ENCODE peak calls at places on chromosome 21, in four cellular contexts. One of them, this sample, is unnamed.
A peak's percentile ranks its signal among the peaks of the same experiment; 100 is the strongest.

GRCh38 chr21:45317401-45318145 is 29.9 kb upstream of the POFUT2 start:
- DNase-seq in ureter: no peak
- DNase-seq in pancreas: no peak
- DNase-seq in GOT3: no peak
- DNase-seq in this sample: no peak

GRCh38 chr21:32894321-32894720 is 122.8 kb upstream of the PAXBP1 start:
- DNase-seq in ureter: no peak
- DNase-seq in pancreas: no peak
- DNase-seq in GOT3: no peak
- DNase-seq in this sample: no peak

GRCh38 chr21:38925923-38926322 is 120.2 kb downstream of the ETS2 start:
- DNase-seq in ureter: peak; percentile 73
- DNase-seq in pancreas: no peak
- DNase-seq in GOT3: peak; percentile 10
- DNase-seq in this sample: peak; percentile 63

GRCh38 chr21:31222142-31222541 is 121.9 kb downstream of the TIAM1 start:
- DNase-seq in ureter: no peak
- DNase-seq in pancreas: no peak
- DNase-seq in GOT3: no peak
- DNase-seq in this sample: no peak

GRCh38 chr21:27796106-27796505 is 829.2 kb upstream of the ADAMTS5 start:
- DNase-seq in ureter: no peak
- DNase-seq in pancreas: no peak
- DNase-seq in GOT3: no peak
- DNase-seq in this sample: no peak

GRCh38 chr21:14267071-14267470 is 51.1 kb downstream of the RBM11 start:
- DNase-seq in ureter: no peak
- DNase-seq in pancreas: no peak
- DNase-seq in GOT3: no peak
- DNase-seq in this sample: no peak

GRCh38 chr21:41638201-41638790 is 128.6 kb downstream of the RIPK4 start:
- DNase-seq in ureter: no peak
- DNase-seq in pancreas: no peak
- DNase-seq in GOT3: no peak
- DNase-seq in this sample: no peak

GRCh38 chr21:38311091-38311490 is 54.3 kb downstream of the KCNJ15 start:
- DNase-seq in ureter: no peak
- DNase-seq in pancreas: no peak
- DNase-seq in GOT3: no peak
- DNase-seq in this sample: no peak

GRCh38 chr21:16185766-16186165 is 456.0 kb downstream of the USP25 start:
- DNase-seq in ureter: no peak
- DNase-seq in pancreas: no peak
- DNase-seq in GOT3: no peak
- DNase-seq in this sample: no peak

GRCh38 chr21:25062061-25062460 is 545.2 kb downstream of the MRPL39 start:
- DNase-seq in ureter: no peak
- DNase-seq in pancreas: no peak
- DNase-seq in GOT3: no peak
- DNase-seq in this sample: no peak

GRCh38 chr21:42010507-42011493 is 640 bp upstream of the ZBTB21 start:
- DNase-seq in ureter: peak; percentile 52
- DNase-seq in pancreas: peak; percentile 56
- DNase-seq in GOT3: no peak
- DNase-seq in this sample: peak; percentile 43

GRCh38 chr21:43951911-43952703 is 60.0 kb upstream of the TRAPPC10 start:
- DNase-seq in ureter: no peak
- DNase-seq in pancreas: no peak
- DNase-seq in GOT3: no peak
- DNase-seq in this sample: no peak

GRCh38 chr21:46168659-46169386 is 13.4 kb upstream of the FTCD start:
- DNase-seq in ureter: no peak
- DNase-seq in pancreas: no peak
- DNase-seq in GOT3: no peak
- DNase-seq in this sample: no peak

GRCh38 chr21:39763282-39763970 is 18.4 kb downstream of the IGSF5 start:
- DNase-seq in ureter: no peak
- DNase-seq in pancreas: no peak
- DNase-seq in GOT3: no peak
- DNase-seq in this sample: no peak

GRCh38 chr21:31173881-31174555 is 135.7 kb upstream of the KRTAP19-8 start:
- DNase-seq in ureter: peak; percentile 53
- DNase-seq in pancreas: peak; percentile 4
- DNase-seq in GOT3: no peak
- DNase-seq in this sample: no peak

GRCh38 chr21:35203093-35204021 is 154.3 kb upstream of the RUNX1 start:
- DNase-seq in ureter: no peak
- DNase-seq in pancreas: no peak
- DNase-seq in GOT3: no peak
- DNase-seq in this sample: no peak

GRCh38 chr21:44742418-44743153 is 31.2 kb upstream of the TSPEAR start:
- DNase-seq in ureter: no peak
- DNase-seq in pancreas: no peak
- DNase-seq in GOT3: no peak
- DNase-seq in this sample: no peak

GRCh38 chr21:34510148-34511142 is 1.6 kb downstream of the KCNE1 start:
- DNase-seq in ureter: peak; percentile 69
- DNase-seq in pancreas: peak; percentile 71
- DNase-seq in GOT3: no peak
- DNase-seq in this sample: no peak